ENCODE peak calls at places on chromosomes 7 and 10, in seven cellular contexts. D, K, T, C, M, L and U are unnamed samples.

GRCh38 chr10:102781089-102781920 is 37.6 kb downstream of the WBP1L start:
- DNase-seq in D (no peak), C (no peak), M (no peak), L (no peak), T (no peak), K (no peak), U (no peak)

GRCh38 chr10:132497083-132497680 is 40.4 kb upstream of the INPP5A start:
- DNase-seq in T (no peak), K (no peak), L (no peak), C (no peak), M (no peak), D (no peak), U (no peak)

GRCh38 chr7:77791336-77791735 is 6.9 kb downstream of the TMEM60 start:
- DNase-seq in M (no peak), L (no peak), D (no peak), T (no peak), K (no peak), C (no peak), U (no peak)

GRCh38 chr7:22550514-22551010 is 50.6 kb upstream of the STEAP1B start:
- DNase-seq in C (no peak), L (no peak), M (no peak), D (no peak), T (no peak), K (no peak), U (no peak)

GRCh38 chr10:110395350-110396283 is 90.9 kb upstream of the SMNDC1 start:
- DNase-seq in D (peak), M (no peak), C (peak), L (peak), K (no peak), T (peak), U (no peak)

GRCh38 chr10:93422121-93422520 is 60.0 kb downstream of the MYOF start:
- DNase-seq in L (no peak), T (no peak), D (no peak), M (no peak), C (no peak), K (no peak), U (no peak)

GRCh38 chr10:31031205-31031665 is 430 bp downstream of the ZNF438 start:
- DNase-seq in K (no peak), D (no peak), L (no peak), T (peak), M (no peak), C (no peak), U (peak)

GRCh38 chr10:73768881-73769280 is 13.0 kb upstream of the CHCHD1 start:
- DNase-seq in D (no peak), T (peak), M (no peak), K (no peak), L (no peak), C (no peak), U (no peak)

GRCh38 chr7:106848851-106849442 is 16.1 kb upstream of the PIK3CG start:
- DNase-seq in D (peak), T (no peak), K (no peak), L (no peak), C (no peak), M (no peak), U (no peak)

GRCh38 chr10:29642996-29643395 is 8.2 kb upstream of the SVIL start:
- DNase-seq in K (no peak), T (no peak), L (no peak), D (no peak), C (no peak), M (no peak), U (no peak)

GRCh38 chr10:110165239-110165638 is 42.2 kb upstream of the MXI1 start:
- DNase-seq in C (no peak), D (no peak), K (no peak), L (no peak), T (no peak), M (no peak), U (no peak)

GRCh38 chr7:80662252-80662651 is 23.8 kb downstream of the CD36 start:
- DNase-seq in C (no peak), D (no peak), K (no peak), T (no peak), L (no peak), M (no peak), U (no peak)

GRCh38 chr7:80665526-80665925 is 27.1 kb downstream of the CD36 start:
- DNase-seq in K (no peak), M (no peak), L (no peak), C (no peak), D (no peak), T (no peak), U (no peak)

GRCh38 chr7:80660939-80661338 is 22.5 kb downstream of the CD36 start:
- DNase-seq in K (no peak), D (no peak), M (no peak), T (no peak), L (no peak), C (no peak), U (no peak)

GRCh38 chr7:80659120-80660055 is 20.9 kb downstream of the CD36 start:
- DNase-seq in D (peak), T (peak), C (peak), L (no peak), M (peak), K (no peak), U (no peak)

DNA sequence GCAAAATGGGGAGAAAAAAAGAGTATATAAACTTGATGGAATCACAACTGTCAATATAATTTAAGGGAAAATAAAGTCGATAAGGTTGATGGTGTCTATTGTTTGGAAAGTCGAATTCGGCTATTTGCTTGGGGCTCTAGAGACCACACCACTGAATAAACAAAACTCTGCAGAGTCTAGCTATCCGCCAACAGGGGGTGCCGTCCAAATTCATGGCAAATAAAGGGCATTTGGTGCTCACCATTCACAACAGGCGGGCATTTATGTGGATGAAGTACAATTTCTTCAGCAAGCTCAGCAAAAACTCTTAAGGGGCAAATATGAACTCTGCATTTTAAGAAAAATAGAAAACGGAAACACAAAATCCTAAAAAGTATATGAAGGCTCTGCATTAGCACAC is 23.3 kb downstream of the CD36 start:
- DNase-seq in T (no peak), L (no peak), K (no peak), M (no peak), C (no peak), D (no peak), U (no peak)
- TF ChIP-seq CTCF in T (no peak), L (no peak), K (no peak), M (peak), C (peak), D (no peak), U (no peak)

DNA sequence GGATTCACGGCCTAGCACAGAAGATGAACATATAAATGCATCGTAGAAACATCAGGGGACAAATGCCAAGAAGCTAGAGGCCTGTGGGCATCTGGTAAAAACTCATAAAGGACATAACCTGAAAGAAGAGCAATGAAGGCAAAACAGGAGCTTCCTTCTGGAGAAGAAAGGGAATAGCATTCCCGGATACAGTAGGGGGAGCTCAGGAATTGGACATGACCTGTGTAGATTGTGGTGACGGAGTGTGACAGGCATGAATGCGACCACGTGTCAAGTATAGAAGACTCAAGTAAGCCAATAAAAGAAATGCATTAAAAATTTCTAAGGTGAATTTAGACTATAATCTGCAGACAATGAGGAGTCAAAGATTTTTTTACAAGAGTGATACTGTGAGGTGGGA is 270.1 kb downstream of the AGMO start:
- DNase-seq in D (no peak), L (no peak), T (no peak), M (no peak), K (no peak), C (no peak), U (no peak)
- TF ChIP-seq CTCF in D (no peak), L (no peak), T (no peak), M (no peak), K (no peak), C (no peak), U (no peak)

GRCh38 chr7:42097756-42098155 is 139.3 kb downstream of the GLI3 start:
- DNase-seq in D (peak), T (no peak), C (no peak), M (peak), K (no peak), L (no peak), U (no peak)
- TF ChIP-seq CTCF in D (peak), T (no peak), C (no peak), M (peak), K (no peak), L (no peak), U (no peak)

GRCh38 chr10:94630017-94630688 is 53.4 kb upstream of the CYP2C18 start:
- DNase-seq in D (no peak), L (no peak), K (no peak), T (peak), C (peak), M (no peak), U (no peak)
- TF ChIP-seq CTCF in D (peak), L (no peak), K (peak), T (peak), C (peak), M (peak), U (peak)

GRCh38 chr7:19620470-19620869 is 88.4 kb downstream of the POLR1F start:
- DNase-seq in M (no peak), T (no peak), L (no peak), K (no peak), D (no peak), C (no peak), U (no peak)

GRCh38 chr7:19617921-19618320 is 90.9 kb downstream of the POLR1F start:
- DNase-seq in T (no peak), L (no peak), D (no peak), K (no peak), M (no peak), C (no peak), U (no peak)

GRCh38 chr7:19619122-19619521 is 89.7 kb downstream of the POLR1F start:
- DNase-seq in M (no peak), L (no peak), K (no peak), T (no peak), C (peak), D (no peak), U (no peak)

GRCh38 chr7:19623676-19624075 is 85.2 kb downstream of the POLR1F start:
- DNase-seq in L (no peak), K (no peak), T (no peak), D (no peak), M (no peak), C (no peak), U (no peak)

DNA sequence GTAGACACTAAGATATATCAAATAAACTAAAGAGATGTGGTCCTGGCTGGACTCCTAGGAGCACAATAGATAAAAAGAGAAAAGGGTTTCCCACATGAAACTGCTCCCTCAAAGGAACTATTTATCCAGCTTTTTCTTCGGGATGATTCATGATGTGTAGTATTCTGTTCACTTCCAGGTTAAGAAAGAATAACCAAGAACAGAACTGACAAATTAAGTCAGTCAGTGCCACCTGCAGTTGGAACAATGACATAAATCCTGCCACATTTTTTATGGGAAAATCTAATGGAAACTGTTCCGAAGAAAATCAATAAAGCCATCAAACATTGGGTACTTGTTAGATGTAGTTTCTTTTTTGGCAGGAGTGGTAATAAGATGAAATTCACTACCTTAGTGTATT is 87.1 kb downstream of the POLR1F start:
- DNase-seq in C (peak), D (no peak), T (no peak), M (no peak), L (no peak), K (no peak), U (no peak)
- TF ChIP-seq CTCF in C (peak), D (no peak), T (no peak), M (no peak), L (no peak), K (no peak), U (no peak)

GRCh38 chr7:2248984-2249694 is 7.1 kb downstream of the NUDT1 start:
- DNase-seq in L (no peak), D (peak), K (no peak), M (peak), C (no peak), T (peak), U (no peak)
- TF ChIP-seq CTCF in L (no peak), D (no peak), K (no peak), M (peak), C (no peak), T (no peak), U (no peak)

GRCh38 chr7:42189535-42189934 is 47.5 kb downstream of the GLI3 start:
- DNase-seq in T (no peak), L (no peak), K (no peak), C (no peak), D (no peak), M (no peak), U (no peak)

GRCh38 chr7:42183547-42183946 is 53.5 kb downstream of the GLI3 start:
- DNase-seq in K (no peak), T (no peak), M (no peak), L (no peak), C (no peak), D (no peak), U (no peak)

GRCh38 chr7:42181566-42181965 is 55.4 kb downstream of the GLI3 start:
- DNase-seq in M (no peak), K (no peak), C (no peak), D (no peak), T (no peak), L (no peak), U (no peak)

GRCh38 chr7:42185726-42186125 is 51.3 kb downstream of the GLI3 start:
- DNase-seq in L (no peak), C (no peak), K (no peak), D (no peak), T (no peak), M (no peak), U (no peak)

GRCh38 chr7:42186181-42186580 is 50.8 kb downstream of the GLI3 start:
- DNase-seq in C (no peak), M (no peak), L (no peak), T (no peak), K (no peak), D (no peak), U (no peak)
- TF ChIP-seq CTCF in C (peak), M (peak), L (no peak), T (peak), K (peak), D (peak), U (peak)

GRCh38 chr7:1192171-1192676 is 32.2 kb upstream of the ZFAND2A start:
- DNase-seq in M (peak), C (no peak), L (no peak), K (no peak), D (peak), T (no peak), U (no peak)
- TF ChIP-seq CTCF in M (no peak), C (no peak), L (no peak), K (no peak), D (no peak), T (no peak), U (no peak)

GRCh38 chr7:13990984-13991790 is 1.7 kb upstream of the ETV1 start:
- DNase-seq in T (peak), K (peak), D (peak), M (peak), C (peak), L (peak), U (peak)
- TF ChIP-seq CTCF in T (no peak), K (peak), D (no peak), M (no peak), C (no peak), L (no peak), U (no peak)